ENCODE peak calls at places on chromosomes 13 and 19, in seven cellular contexts. K is colonic mucosa, J is nephron progenitor cell, N is GM23338, W is GM13977, M is RWPE1, P is GM13976. B is an unnamed sample.

GRCh38 chr19:55667958-55668357 is 7.1 kb upstream of the EPN1 start:
- DNase-seq in J (no peak), W (no peak), N (no peak), M (peak; percentile 65), K (no peak), P (no peak), B (no peak)

GRCh38 chr13:39415403-39415802 is 187.6 kb downstream of the LHFPL6 start:
- DNase-seq in W (no peak), J (no peak), M (peak; percentile 6), P (no peak), K (peak; percentile 20), N (peak; percentile 63), B (no peak)

GRCh38 chr13:107585466-107585865 is 629.9 kb downstream of the LIG4 start:
- DNase-seq in M (no peak), W (no peak), J (no peak), P (no peak), N (no peak), K (no peak), B (no peak)

GRCh38 chr19:3034845-3035541 is 5.9 kb upstream of the TLE2 start:
- DNase-seq in P (no peak), W (peak; percentile 55), J (no peak), K (no peak), M (no peak), N (peak; percentile 53), B (no peak)

GRCh38 chr19:57830071-57830602 is at the start of gene ZNF587B:
- DNase-seq in N (peak; percentile 99), M (no peak), J (peak; percentile 88), K (peak; percentile 63), P (no peak), W (no peak), B (no peak)

GRCh38 chr19:662207-662961 is 630 bp downstream of the RNF126 start:
- DNase-seq in M (peak; percentile 45), W (peak; percentile 87), P (peak; percentile 83), N (peak; percentile 70), J (peak; percentile 46), K (peak; percentile 80), B (peak; percentile 79)

GRCh38 chr13:98810746-98811145 is 58.3 kb upstream of the SLC15A1 start:
- DNase-seq in J (no peak), K (no peak), W (no peak), M (no peak), P (no peak), N (no peak), B (no peak)

GRCh38 chr19:31503211-31503610 is 154.0 kb upstream of the TSHZ3 start:
- DNase-seq in W (no peak), K (no peak), P (no peak), J (no peak), N (no peak), M (no peak), B (no peak)

GRCh38 chr19:4277051-4277700 is 1.9 kb upstream of the SHD start:
- DNase-seq in W (no peak), K (no peak), N (peak; percentile 35), M (no peak), J (no peak), P (no peak), B (no peak)

GRCh38 chr13:65966991-65967451 is 1263.1 kb downstream of the PCDH9 start:
- DNase-seq in K (no peak), N (peak; percentile 88), M (peak; percentile 8), J (no peak), P (no peak), W (no peak), B (no peak)

GRCh38 chr13:52450793-52451116 is 321 bp upstream of the VPS36 start:
- DNase-seq in M (no peak), P (no peak), N (no peak), J (no peak), K (no peak), W (no peak), B (no peak)
- TF ChIP-seq CTCF in M (peak; percentile 62), P (no peak), N (no peak), J (peak; percentile 13), K (no peak), W (no peak), B (no peak)

DNA sequence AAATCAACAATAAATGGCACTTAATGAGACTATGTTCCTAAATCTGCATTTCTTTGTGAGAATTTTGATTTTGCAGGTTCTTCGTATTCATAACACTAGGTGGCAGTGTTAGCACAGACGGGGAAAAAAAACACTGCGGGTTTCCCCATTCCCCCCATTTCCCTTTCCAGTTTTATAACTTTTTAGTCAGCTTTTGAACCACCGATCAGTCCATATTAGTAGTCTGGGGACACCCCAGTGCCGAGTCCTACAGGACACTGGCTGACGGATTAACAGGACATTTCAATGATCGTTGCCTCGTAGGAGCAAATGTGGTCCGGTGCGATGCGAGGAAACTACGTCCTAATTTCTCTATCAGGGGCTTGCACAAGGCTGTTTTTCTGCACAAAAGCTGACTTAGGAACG is 234.3 kb downstream of the LMO7 start:
- DNase-seq in K (no peak), J (no peak), P (peak; percentile 43), W (peak; percentile 19), M (peak; percentile 26), N (peak; percentile 60), B (peak; percentile 37)
- TF ChIP-seq CTCF in K (peak; percentile 64), J (peak; percentile 75), P (peak; percentile 11), W (peak; percentile 57), M (peak; percentile 86), N (peak; percentile 69), B (peak; percentile 63)

DNA sequence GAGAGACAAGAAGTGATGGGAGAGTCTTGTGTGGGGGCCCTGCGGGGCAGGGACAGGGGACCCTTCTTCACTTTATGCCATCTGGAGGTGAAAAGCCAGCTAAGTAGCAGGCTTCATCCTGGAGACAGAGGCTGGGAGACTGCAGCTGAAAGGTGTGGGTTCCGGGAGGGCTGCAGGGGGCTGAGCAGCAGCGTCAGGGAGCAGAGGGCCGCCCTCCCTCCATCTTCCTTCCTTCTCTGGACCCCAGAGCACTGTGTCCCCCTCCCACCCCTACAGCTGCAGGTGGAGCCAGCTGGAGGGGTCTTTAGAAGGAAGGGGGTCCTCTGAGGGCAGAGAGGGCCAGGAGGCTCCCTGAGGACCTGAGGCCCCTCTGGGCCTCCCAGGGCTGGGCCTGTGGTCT is 96.6 kb downstream of the WTIP start:
- DNase-seq in N (no peak), J (no peak), M (no peak), W (no peak), K (no peak), P (no peak), B (no peak)
- TF ChIP-seq CTCF in N (no peak), J (no peak), M (no peak), W (no peak), K (no peak), P (no peak), B (no peak)

GRCh38 chr19:20245309-20245708 is 78.3 kb downstream of the ZNF486 start:
- DNase-seq in N (no peak), J (no peak), M (no peak), K (no peak), W (no peak), P (no peak), B (no peak)

GRCh38 chr19:20250627-20251026 is 83.6 kb downstream of the ZNF486 start:
- DNase-seq in M (no peak), J (no peak), K (no peak), P (no peak), W (no peak), N (no peak), B (no peak)

GRCh38 chr19:20243629-20244028 is 76.6 kb downstream of the ZNF486 start:
- DNase-seq in N (no peak), M (no peak), W (no peak), K (no peak), J (no peak), P (no peak), B (no peak)

GRCh38 chr19:20244356-20244755 is 77.3 kb downstream of the ZNF486 start:
- DNase-seq in J (no peak), N (no peak), K (no peak), P (no peak), M (no peak), W (no peak), B (no peak)

GRCh38 chr19:20247016-20247683 is 80.1 kb downstream of the ZNF486 start:
- DNase-seq in W (no peak), P (no peak), M (no peak), J (peak; percentile 38), N (peak; percentile 69), K (no peak), B (no peak)
- TF ChIP-seq CTCF in W (peak; percentile 50), P (no peak), M (peak; percentile 14), J (peak; percentile 56), N (peak; percentile 88), K (peak; percentile 23), B (peak; percentile 19)

GRCh38 chr13:103510007-103510406 is 443.8 kb upstream of the SLC10A2 start:
- DNase-seq in J (no peak), W (no peak), K (no peak), N (peak; percentile 27), M (no peak), P (no peak), B (no peak)
- TF ChIP-seq CTCF in J (no peak), W (no peak), K (no peak), N (peak; percentile 46), M (no peak), P (no peak), B (no peak)